ENCODE peak calls at places on chromosome 21, in seven cellular contexts. C is BE2C, W is foreskin fibroblast, H is cardiac fibroblast, L is cardiac muscle cell, Q is psoas muscle, U is BJ. N is an unnamed sample.

GRCh38 chr21:14737922-14738321 is 191.8 kb upstream of the SAMSN1 start:
- DNase-seq in C (peak), W (no peak), H (peak), L (peak), Q (no peak), U (no peak), N (peak)

GRCh38 chr21:8989261-8989882 is 1532.0 kb upstream of the TPTE start:
- DNase-seq in C (peak), W (no peak), H (no peak), L (no peak), Q (no peak), U (no peak), N (no peak)

GRCh38 chr21:21034046-21034445 is 35.8 kb downstream of the NCAM2 start:
- DNase-seq in C (no peak), W (no peak), H (no peak), L (no peak), Q (no peak), U (no peak), N (no peak)

GRCh38 chr21:36922861-36923260 is 43.6 kb downstream of the HLCS start:
- DNase-seq in C (no peak), W (no peak), H (no peak), L (no peak), Q (no peak), U (no peak), N (no peak)

GRCh38 chr21:26457817-26458216 is 115.3 kb downstream of the CYYR1 start:
- DNase-seq in C (no peak), W (peak), H (peak), L (no peak), Q (no peak), U (no peak), N (peak)

GRCh38 chr21:37896788-37897187 is 19.5 kb downstream of the KCNJ6 start:
- DNase-seq in C (no peak), W (no peak), H (no peak), L (no peak), Q (no peak), U (no peak), N (no peak)

GRCh38 chr21:14405225-14405624 is 22.3 kb upstream of the HSPA13 start:
- DNase-seq in C (no peak), W (no peak), H (no peak), L (no peak), Q (no peak), U (no peak), N (no peak)

GRCh38 chr21:31557956-31558838 is 101.3 kb upstream of the SOD1 start:
- DNase-seq in C (peak), W (peak), H (no peak), L (no peak), Q (no peak), U (no peak), N (peak)

GRCh38 chr21:37182222-37182621 is 84.9 kb downstream of the VPS26C start:
- DNase-seq in C (no peak), W (no peak), H (no peak), L (no peak), Q (no peak), U (no peak), N (no peak)

GRCh38 chr21:17527240-17527639 is 14.4 kb downstream of the CXADR start:
- DNase-seq in C (no peak), W (peak), H (peak), L (no peak), Q (no peak), U (no peak), N (peak)

GRCh38 chr21:28069446-28069845 is 923.2 kb downstream of the LTN1 start:
- DNase-seq in C (no peak), W (peak), H (peak), L (no peak), Q (no peak), U (no peak), N (peak)

GRCh38 chr21:14567557-14568279 is 21.6 kb upstream of the SAMSN1 start:
- DNase-seq in C (no peak), W (no peak), H (peak), L (no peak), Q (no peak), U (no peak), N (peak)

GRCh38 chr21:29261555-29262540 is 36.9 kb upstream of the BACH1 start:
- DNase-seq in C (no peak), W (peak), H (no peak), L (no peak), Q (no peak), U (no peak), N (peak)

GRCh38 chr21:37463083-37463780 is 96.7 kb downstream of the DYRK1A start:
- DNase-seq in C (no peak), W (peak), H (peak), L (no peak), Q (no peak), U (no peak), N (peak)

GRCh38 chr21:33039542-33039941 is 13.8 kb downstream of the OLIG2 start:
- DNase-seq in C (no peak), W (no peak), H (no peak), L (no peak), Q (no peak), U (no peak), N (no peak)

GRCh38 chr21:36854391-36854790 is 112.1 kb downstream of the HLCS start:
- DNase-seq in C (peak), W (peak), H (peak), L (peak), Q (no peak), U (no peak), N (peak)

GRCh38 chr21:27451116-27451515 is 484.2 kb upstream of the ADAMTS5 start:
- DNase-seq in C (no peak), W (no peak), H (no peak), L (no peak), Q (no peak), U (no peak), N (no peak)

GRCh38 chr21:35020902-35021301 is 28.2 kb downstream of the RUNX1 start:
- DNase-seq in C (no peak), W (peak), H (peak), L (no peak), Q (no peak), U (no peak), N (peak)

GRCh38 chr21:31447477-31447876 is 103.4 kb upstream of the TIAM1 start:
- DNase-seq in C (no peak), W (no peak), H (peak), L (no peak), Q (no peak), U (no peak), N (no peak)

GRCh38 chr21:37233551-37234146 is 33.5 kb downstream of the VPS26C start:
- DNase-seq in C (no peak), W (no peak), H (no peak), L (no peak), Q (no peak), U (no peak), N (no peak)

GRCh38 chr21:28952686-28953085 is 40.0 kb downstream of the LTN1 start:
- DNase-seq in C (no peak), W (no peak), H (peak), L (no peak), Q (no peak), U (no peak), N (peak)

GRCh38 chr21:27477321-27477720 is 510.4 kb upstream of the ADAMTS5 start:
- DNase-seq in C (no peak), W (peak), H (no peak), L (no peak), Q (no peak), U (no peak), N (no peak)

GRCh38 chr21:17427831-17428483 is 84.9 kb upstream of the CXADR start:
- DNase-seq in C (no peak), W (no peak), H (no peak), L (no peak), Q (no peak), U (no peak), N (no peak)

GRCh38 chr21:34932233-34932632 is 116.9 kb downstream of the RUNX1 start:
- DNase-seq in C (no peak), W (no peak), H (no peak), L (no peak), Q (no peak), U (no peak), N (no peak)

GRCh38 chr21:15976807-15977206 is 247.0 kb downstream of the USP25 start:
- DNase-seq in C (no peak), W (peak), H (peak), L (peak), Q (no peak), U (no peak), N (no peak)
- TF ChIP-seq CTCF in C (peak), W (peak), H (peak), L (peak), Q (no peak), U (peak), N (peak)

DNA sequence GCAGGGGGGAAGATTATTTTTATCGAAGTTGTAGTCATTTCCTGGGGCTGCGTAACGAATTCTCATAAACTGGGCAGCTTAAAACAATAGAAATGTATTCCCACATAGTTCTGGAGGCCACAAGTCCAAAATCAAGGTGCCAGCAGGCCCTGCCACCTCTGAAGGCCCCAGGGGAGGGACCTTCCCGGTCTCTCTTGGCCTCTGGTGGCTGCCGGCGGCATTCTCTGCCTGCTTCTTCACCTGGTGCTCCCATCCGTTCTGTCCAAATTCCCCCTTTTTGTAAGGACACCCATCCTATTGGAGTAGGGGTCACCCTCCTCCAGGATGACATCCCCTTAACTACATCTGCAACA is 92.8 kb downstream of the PDE9A start:
- DNase-seq in C (no peak), W (no peak), H (no peak), L (no peak), Q (no peak), U (no peak), N (no peak)
- H3K4me3 ChIP-seq in C (no peak), W (no peak), H (no peak), L (no peak), Q (no peak), U (no peak), N (no peak)

GRCh38 chr21:44752701-44753235 is 41.4 kb upstream of the TSPEAR start:
- DNase-seq in C (no peak), W (peak), H (peak), L (no peak), Q (no peak), U (no peak), N (peak)
- TF ChIP-seq CTCF in C (no peak), W (no peak), H (peak), L (no peak), Q (no peak), U (no peak), N (peak)

DNA sequence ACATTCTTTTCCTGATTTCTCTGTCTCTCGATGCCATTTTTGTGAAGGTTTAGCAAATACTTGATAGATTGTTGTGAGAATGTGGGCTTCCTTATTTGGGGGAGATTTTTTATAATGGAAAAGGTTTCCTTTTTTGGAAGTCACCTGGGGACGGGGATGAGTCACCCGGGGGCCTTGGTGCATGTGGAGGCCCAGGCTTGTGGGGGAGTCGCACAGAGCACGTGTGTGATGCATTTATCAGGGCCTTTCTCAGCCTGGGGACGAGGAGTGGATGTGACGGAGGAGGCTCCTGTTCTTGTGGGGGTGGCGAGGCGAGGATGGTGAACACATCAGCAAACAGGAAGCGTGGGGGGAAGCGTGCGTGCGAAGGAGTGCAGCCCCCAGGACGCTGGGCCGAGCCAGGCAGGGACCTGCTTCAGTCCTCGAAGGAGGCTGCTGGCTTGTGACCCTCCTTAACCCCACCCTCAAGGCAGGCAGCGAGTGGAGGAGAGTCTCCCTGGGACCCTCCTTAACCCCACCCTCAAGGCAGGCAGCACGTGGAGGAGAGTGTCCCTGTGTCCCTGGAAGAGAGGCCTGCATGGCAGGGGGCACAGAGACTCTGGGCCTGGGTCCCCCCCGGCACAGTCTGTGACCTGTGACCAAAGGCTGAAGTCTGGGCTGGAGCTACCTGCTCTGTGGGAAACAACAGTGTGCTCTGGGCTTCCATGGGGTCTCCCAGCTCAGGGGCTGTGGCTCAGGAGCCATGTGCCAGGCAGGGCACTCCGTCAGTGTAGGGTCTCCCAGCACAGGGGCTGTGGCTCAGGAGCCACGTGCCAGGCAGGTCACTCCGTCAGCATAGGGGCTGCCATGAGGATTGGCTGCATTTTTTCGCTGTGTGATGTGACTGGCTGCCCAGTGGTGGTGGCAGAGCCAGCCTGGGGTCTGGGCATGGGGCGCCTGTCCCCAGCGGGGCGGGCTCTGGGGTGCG is 57.2 kb downstream of the AGPAT3 start:
- DNase-seq in C (peak), W (peak), H (peak), L (no peak), Q (peak), U (no peak), N (no peak)
- H3K4me3 ChIP-seq in C (no peak), W (no peak), H (no peak), L (no peak), Q (no peak), U (no peak), N (no peak)

GRCh38 chr21:45322960-45323461 is 35.3 kb upstream of the POFUT2 start:
- DNase-seq in C (peak), W (peak), H (no peak), L (no peak), Q (peak), U (no peak), N (no peak)
- TF ChIP-seq CTCF in C (no peak), W (no peak), H (no peak), L (no peak), Q (no peak), U (no peak), N (no peak)

DNA sequence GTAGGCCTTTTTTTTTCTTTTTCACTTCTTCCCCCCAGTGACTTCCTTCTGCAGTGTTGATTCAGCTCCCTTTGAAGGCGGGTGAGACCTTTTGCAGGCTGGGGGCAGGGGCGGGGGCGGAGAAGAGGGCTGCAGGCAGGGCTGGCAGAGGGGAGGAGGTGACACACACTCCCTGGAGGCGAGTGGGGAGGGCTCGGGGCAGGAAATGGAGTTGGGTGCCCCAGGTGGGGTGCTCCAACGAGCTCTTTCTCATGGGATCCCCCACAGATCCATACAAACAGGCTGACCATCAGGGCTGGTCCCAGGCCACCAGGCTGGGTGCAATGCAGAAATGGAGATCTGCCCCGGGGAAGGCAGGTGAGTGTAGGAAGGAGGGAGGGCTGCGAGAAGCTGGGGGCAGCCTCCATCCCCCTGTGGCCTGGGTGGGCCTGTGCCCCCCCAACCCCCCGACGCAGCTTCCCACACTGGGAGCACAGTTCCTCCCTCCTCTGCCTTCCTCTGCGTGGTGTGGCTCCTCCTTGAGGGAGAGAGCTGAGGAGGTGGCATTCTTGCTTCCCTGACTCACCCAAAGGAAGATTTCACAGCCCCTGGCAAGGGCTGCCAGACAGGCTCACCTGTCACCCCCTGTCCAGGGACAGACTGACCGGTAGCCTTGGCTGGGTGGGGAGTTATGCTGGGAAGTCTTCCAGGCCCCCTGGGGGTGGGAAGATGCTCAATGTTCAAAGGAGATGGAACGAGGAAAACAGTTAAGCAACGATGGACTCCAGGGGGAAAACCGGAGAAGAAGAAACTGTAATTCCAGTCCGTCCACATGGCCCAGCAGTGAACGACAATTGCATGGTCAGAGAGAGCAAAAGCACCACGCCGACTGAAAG is 7.1 kb upstream of the ITGB2 start:
- DNase-seq in C (no peak), W (peak), H (peak), L (no peak), Q (peak), U (no peak), N (peak)
- H3K4me3 ChIP-seq in C (no peak), W (no peak), H (no peak), L (no peak), Q (peak), U (no peak), N (no peak)

GRCh38 chr21:41659791-41660560 is 106.9 kb downstream of the RIPK4 start:
- DNase-seq in C (no peak), W (peak), H (peak), L (no peak), Q (peak), U (no peak), N (no peak)
- TF ChIP-seq CTCF in C (no peak), W (no peak), H (peak), L (peak), Q (no peak), U (no peak), N (no peak)